ENCODE peak calls at places on chromosomes 4 and X, in eight cellular contexts. N is heart left ventricle, H is astrocyte of the spinal cord, G is MM.1S, B is prostate gland, D is AG04450, L is lower leg skin, V is fibroblast of mammary gland. X is an unnamed sample.

GRCh38 chr4:145619639-145619996 is 433 bp downstream of the MMAA start:
- DNase-seq in L (peak), N (peak), B (peak), G (no peak), D (no peak), V (peak), H (no peak), X (peak)

GRCh38 chrX:87525771-87526229 is 8.2 kb downstream of the KLHL4 start:
- DNase-seq in L (no peak), B (no peak), D (no peak), H (peak), G (no peak), V (peak), N (no peak), X (no peak)

GRCh38 chr4:83128235-83128929 is 13.9 kb upstream of the PLAC8 start:
- DNase-seq in N (no peak), D (peak), B (no peak), H (peak), G (no peak), L (no peak), V (peak), X (peak)

GRCh38 chrX:86263526-86263925 is 115.3 kb downstream of the DACH2 start:
- DNase-seq in D (no peak), V (no peak), N (no peak), L (no peak), H (no peak), B (no peak), G (no peak), X (no peak)

GRCh38 chr4:23068287-23068686 is 375.6 kb downstream of the GBA3 start:
- DNase-seq in D (no peak), H (no peak), V (no peak), G (no peak), L (no peak), B (no peak), N (no peak), X (no peak)

GRCh38 chr4:123299212-123299651 is 97.4 kb upstream of the SPRY1 start:
- DNase-seq in H (peak), V (peak), B (no peak), D (peak), L (no peak), G (no peak), N (no peak), X (peak)

GRCh38 chr4:184283659-184284335 is 66.1 kb upstream of the ENPP6 start:
- DNase-seq in B (peak), G (peak), D (no peak), H (no peak), N (no peak), V (no peak), L (no peak), X (no peak)

GRCh38 chr4:86977621-86978184 is 42.9 kb downstream of the AFF1 start:
- DNase-seq in L (no peak), B (peak), H (peak), N (no peak), V (peak), D (no peak), G (no peak), X (peak)

GRCh38 chrX:69136546-69137331 is 28.5 kb downstream of the PJA1 start:
- DNase-seq in N (peak), L (no peak), B (no peak), H (peak), D (no peak), V (no peak), G (no peak), X (peak)

DNA sequence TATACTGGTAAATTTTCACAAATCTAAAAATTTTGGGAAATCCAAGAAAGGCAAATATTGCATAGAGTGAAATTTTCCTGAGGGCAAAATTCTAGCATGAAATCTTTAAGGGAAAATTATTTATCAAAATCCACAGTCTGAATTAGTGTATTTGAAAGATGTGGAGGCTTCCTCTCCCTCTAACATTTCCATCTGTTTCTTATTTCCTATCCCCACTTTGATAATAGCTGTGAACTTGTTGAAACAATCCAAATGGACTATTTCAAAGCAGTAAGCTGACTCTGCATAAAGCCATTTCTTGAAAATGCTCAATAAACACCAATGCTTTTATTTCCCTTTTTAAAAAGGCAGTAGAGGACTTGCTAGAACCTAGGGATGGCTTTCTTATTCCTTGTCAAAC is 107.3 kb upstream of the PABPC4L start:
- DNase-seq in H (no peak), D (no peak), G (no peak), N (no peak), B (no peak), V (no peak), L (no peak), X (no peak)
- H3K4me3 ChIP-seq in H (no peak), D (no peak), G (no peak), N (no peak), B (no peak), V (no peak), L (no peak), X (no peak)

GRCh38 chr4:153519677-153520076 is 53.5 kb downstream of the TMEM131L start:
- DNase-seq in G (no peak), V (no peak), B (no peak), L (no peak), H (no peak), N (no peak), D (no peak), X (no peak)
- H3K4me3 ChIP-seq in G (no peak), V (no peak), B (no peak), L (no peak), H (no peak), N (no peak), D (no peak), X (no peak)

DNA sequence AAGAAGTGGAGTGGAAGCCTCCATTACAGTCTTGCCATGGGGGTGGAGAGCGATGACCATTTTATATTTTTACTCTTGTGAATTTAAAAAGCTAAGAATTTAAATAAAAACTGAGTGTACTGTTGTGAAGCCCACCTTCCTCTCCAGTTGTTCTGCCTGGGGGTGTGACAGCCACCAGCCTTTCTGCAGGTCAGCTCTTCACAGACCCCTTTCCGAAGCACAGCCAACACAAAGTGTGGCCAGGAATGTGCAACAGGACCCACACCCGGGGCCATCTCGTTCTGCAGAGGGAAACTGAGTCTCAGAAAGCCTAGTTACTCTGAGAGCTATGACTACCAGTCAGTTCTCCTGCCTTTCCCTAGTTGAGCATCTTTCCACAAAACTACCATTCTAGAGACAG is 1.4 kb downstream of the GRPEL1 start:
- DNase-seq in B (no peak), V (no peak), H (no peak), G (no peak), N (no peak), D (no peak), L (no peak), X (no peak)
- H3K4me3 ChIP-seq in B (peak), V (peak), H (peak), G (peak), N (peak), D (peak), L (no peak), X (peak)

GRCh38 chrX:100265179-100265578 is 144.9 kb downstream of the PCDH19 start:
- DNase-seq in L (no peak), G (no peak), B (no peak), D (no peak), H (no peak), N (no peak), V (no peak), X (no peak)

GRCh38 chrX:100264200-100264599 is 145.9 kb downstream of the PCDH19 start:
- DNase-seq in B (no peak), D (no peak), G (peak), H (no peak), N (no peak), V (no peak), L (no peak), X (no peak)

GRCh38 chrX:100263650-100264049 is 146.4 kb downstream of the PCDH19 start:
- DNase-seq in G (no peak), D (no peak), B (no peak), V (peak), N (no peak), H (no peak), L (no peak), X (no peak)
- H3K4me3 ChIP-seq in G (no peak), D (no peak), B (no peak), V (no peak), N (no peak), H (no peak), L (no peak), X (no peak)

GRCh38 chr4:119136541-119136940 is 909 bp downstream of the MYOZ2 start:
- DNase-seq in L (no peak), N (no peak), B (no peak), D (no peak), V (peak), H (no peak), G (no peak), X (peak)
- H3K4me3 ChIP-seq in L (no peak), N (peak), B (no peak), D (no peak), V (no peak), H (no peak), G (no peak), X (no peak)

DNA sequence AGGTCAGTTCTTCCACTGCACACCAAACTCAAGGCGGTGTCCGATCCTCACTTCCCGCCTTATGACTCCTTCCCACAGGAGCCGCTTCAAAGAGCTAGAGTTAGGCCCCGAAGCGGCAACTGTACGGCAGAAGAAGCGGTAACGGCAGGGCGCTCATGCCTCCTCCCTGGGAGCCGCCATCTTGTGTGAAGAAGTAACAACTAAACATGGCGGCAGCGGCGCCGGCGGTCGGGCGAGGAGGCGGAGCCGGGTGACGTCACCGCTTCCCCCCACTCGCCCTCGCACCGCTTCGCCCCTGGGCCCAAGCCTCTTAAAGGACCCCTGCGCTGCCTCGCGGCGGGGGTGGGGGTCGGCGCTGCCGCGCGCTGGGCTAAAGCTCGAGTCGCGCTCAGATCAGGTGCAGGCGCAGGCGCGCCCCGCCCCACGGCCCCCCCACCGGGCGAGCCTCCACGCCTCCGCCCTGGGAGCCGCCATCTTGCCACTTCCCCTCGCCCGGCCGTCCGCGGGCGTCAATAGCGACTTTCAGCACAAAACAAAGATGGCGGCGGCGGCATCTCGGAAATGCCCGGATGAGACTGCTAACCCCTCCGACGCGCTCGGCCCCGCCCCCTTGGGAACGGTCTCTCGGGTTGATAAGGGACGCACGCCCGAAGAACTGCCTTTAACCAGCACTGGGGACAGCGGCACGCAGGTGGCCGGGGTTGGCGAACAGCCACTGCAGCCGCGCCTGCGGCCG is at the start of gene HCFC1:
- DNase-seq in L (peak), V (peak), B (peak), H (peak), G (peak), N (peak), D (peak), X (peak)
- H3K4me3 ChIP-seq in L (peak), V (peak), B (peak), H (peak), G (peak), N (peak), D (peak), X (peak)